ENCODE peak calls at places on chromosomes 11 and 22, in six cellular contexts. L is activated CD4-positive, alpha-beta T cell treated with anti-CD3 and anti-CD28 coated beads, Interleukin-2, amount 10 ng/mL, durations not matched to agents 7 days and 5 days; U is HT-29; D is GM10248; N is stimulated activated CD8-positive, alpha-beta memory T cell treated with anti-CD3 and anti-CD28 coated beads, Interleukin-15, amount 100 ng/mL, for 1 hour; R is amniotic stem cell. H is an unnamed sample.

GRCh38 chr11:100152751-100153150 is 534.3 kb upstream of the ARHGAP42 start:
- DNase-seq in R (no peak), N (no peak), L (no peak), D (no peak), U (no peak), H (no peak)

GRCh38 chr11:62088331-62088933 is 35.4 kb upstream of the INCENP start:
- DNase-seq in R (no peak), N (no peak), L (no peak), D (no peak), U (no peak), H (peak)

GRCh38 chr11:47177229-47177845 is 658 bp upstream of the ARFGAP2 start:
- DNase-seq in R (peak), L (peak), N (peak), U (peak), D (peak), H (peak)

GRCh38 chr11:59223611-59224010 is 10.9 kb upstream of the MPEG1 start:
- DNase-seq in N (no peak), R (no peak), L (no peak), U (no peak), D (no peak), H (no peak)

GRCh38 chr11:2652857-2653643 is 46.7 kb downstream of the KCNQ1OT1 start:
- DNase-seq in L (no peak), N (no peak), U (no peak), D (no peak), R (no peak), H (no peak)

GRCh38 chr11:33716236-33716635 is 15.6 kb upstream of the C11orf91 start:
- DNase-seq in L (peak), R (no peak), U (no peak), D (no peak), N (no peak), H (peak)

GRCh38 chr11:79439430-79439892 is 1.4 kb downstream of the TENM4 start:
- DNase-seq in D (peak), R (no peak), U (no peak), N (no peak), L (no peak), H (no peak)

GRCh38 chr22:17536269-17536668 is 27.0 kb upstream of the SLC25A18 start:
- DNase-seq in R (no peak), L (no peak), U (no peak), N (no peak), D (no peak), H (no peak)

GRCh38 chr11:57370251-57370650 is 10.7 kb downstream of the PRG3 start:
- DNase-seq in N (no peak), L (no peak), D (no peak), R (no peak), U (no peak), H (no peak)

GRCh38 chr11:69173925-69174591 is 18.3 kb downstream of the SMIM38 start:
- DNase-seq in U (no peak), N (no peak), D (no peak), R (no peak), L (no peak), H (no peak)

GRCh38 chr11:134738581-134738980 is 326.5 kb upstream of the B3GAT1 start:
- DNase-seq in U (no peak), R (no peak), N (no peak), D (no peak), L (no peak), H (no peak)

GRCh38 chr11:1640076-1640946 is 10.7 kb downstream of the KRTAP5-5 start:
- DNase-seq in L (peak), R (no peak), U (peak), D (peak), N (no peak), H (peak)

GRCh38 chr11:45939836-45940235 is 17.4 kb downstream of the LARGE2 start:
- DNase-seq in N (no peak), R (no peak), U (no peak), D (no peak), L (no peak), H (no peak)

GRCh38 chr22:46789992-46790391 is 27.5 kb downstream of the TBC1D22A start:
- DNase-seq in U (no peak), D (no peak), N (no peak), L (no peak), R (no peak), H (no peak)

GRCh38 chr11:72716291-72716690 is 35.9 kb downstream of the ARAP1 start:
- DNase-seq in L (no peak), D (no peak), R (no peak), N (no peak), U (no peak), H (peak)

GRCh38 chr22:21849489-21849888 is 18.0 kb downstream of the MAPK1 start:
- DNase-seq in D (no peak), N (no peak), U (no peak), R (no peak), L (no peak), H (no peak)

GRCh38 chr22:33921576-33922181 is 1.4 kb upstream of the LARGE1 start:
- DNase-seq in L (no peak), R (peak), D (peak), U (peak), N (no peak), H (peak)

GRCh38 chr11:60868682-60869450 is 1.5 kb downstream of the ZP1 start:
- DNase-seq in N (no peak), L (no peak), U (no peak), D (no peak), R (no peak), H (no peak)

GRCh38 chr11:114348200-114349191 is 51.8 kb downstream of the C11orf71 start:
- DNase-seq in L (peak), N (no peak), D (no peak), U (peak), R (peak), H (peak)

GRCh38 chr11:32366671-32367070 is 68.7 kb downstream of the WT1 start:
- DNase-seq in D (no peak), L (no peak), R (no peak), U (no peak), N (no peak), H (no peak)

GRCh38 chr11:44987506-44987905 is 36.8 kb upstream of the TP53I11 start:
- DNase-seq in U (no peak), L (no peak), N (no peak), R (no peak), D (no peak), H (no peak)

GRCh38 chr11:45900916-45901617 is 6.0 kb downstream of the FREY1 start:
- DNase-seq in D (no peak), L (no peak), U (no peak), N (no peak), R (no peak), H (no peak)

GRCh38 chr22:24076091-24076867 is 65.2 kb downstream of the CABIN1 start:
- DNase-seq in L (no peak), U (no peak), N (no peak), R (no peak), D (no peak), H (no peak)

GRCh38 chr11:64800633-64801464 is 2.2 kb downstream of the MAP4K2 start:
- DNase-seq in U (no peak), N (no peak), R (no peak), D (no peak), L (no peak), H (no peak)

GRCh38 chr11:80379620-80380278 is 938.9 kb upstream of the TENM4 start:
- DNase-seq in N (no peak), L (no peak), U (peak), R (no peak), D (no peak), H (no peak)

GRCh38 chr22:45230026-45230845 is 10.5 kb downstream of the KIAA0930 start:
- DNase-seq in L (no peak), U (no peak), N (no peak), D (no peak), R (no peak), H (no peak)

GRCh38 chr11:59553323-59553722 is 42.0 kb downstream of the OR4D9 start:
- DNase-seq in D (no peak), L (no peak), R (no peak), N (no peak), U (no peak), H (no peak)

GRCh38 chr11:6442441-6442840 is 1.7 kb upstream of the HPX start:
- DNase-seq in N (no peak), L (no peak), R (no peak), D (no peak), U (no peak), H (no peak)

GRCh38 chr22:17845790-17846189 is 71.5 kb upstream of the BID start:
- DNase-seq in R (no peak), D (no peak), N (no peak), U (no peak), L (no peak), H (no peak)

GRCh38 chr22:29481265-29482000 is 1.4 kb downstream of the NEFH start:
- DNase-seq in R (no peak), D (no peak), U (no peak), L (no peak), N (no peak), H (no peak)

GRCh38 chr22:39943941-39944624 is 16.1 kb upstream of the TMA7B start:
- DNase-seq in D (no peak), R (no peak), L (no peak), N (no peak), U (no peak), H (no peak)

GRCh38 chr11:3123761-3124733 is 41.1 kb downstream of the OSBPL5 start:
- DNase-seq in N (no peak), D (no peak), L (no peak), U (peak), R (peak), H (no peak)

H was measured in RPMI8226.